ENCODE peak calls at places on chromosomes 16 and 17, in five cellular contexts. Y is endodermal cell, A is SHP77, X is NCI-H1436, K is GM13976. W is an unnamed sample.

GRCh38 chr17:78185981-78186688 is 717 bp downstream of the TK1 start:
- DNase-seq in Y (peak), X (no peak), K (no peak), A (no peak), W (no peak)

GRCh38 chr16:19601083-19601976 is 45.8 kb downstream of the VPS35L start:
- DNase-seq in A (no peak), K (peak), X (peak), Y (peak), W (peak)

GRCh38 chr17:55284944-55285339 is 20.2 kb downstream of the HLF start:
- DNase-seq in X (no peak), K (no peak), Y (no peak), A (no peak), W (no peak)

GRCh38 chr16:17358846-17359245 is 111.9 kb downstream of the XYLT1 start:
- DNase-seq in X (no peak), A (no peak), K (no peak), Y (no peak), W (no peak)

GRCh38 chr17:14557482-14557881 is 256.6 kb downstream of the HS3ST3B1 start:
- DNase-seq in K (no peak), Y (no peak), A (no peak), X (no peak), W (no peak)

GRCh38 chr17:62778990-62779681 is 29.0 kb downstream of the MARCHF10 start:
- DNase-seq in K (no peak), X (peak), Y (peak), A (peak), W (no peak)

GRCh38 chr17:40069751-40070643 is 7.2 kb downstream of the THRA start:
- DNase-seq in A (no peak), Y (peak), X (peak), K (no peak), W (peak)

GRCh38 chr17:13332207-13332606 is 269.5 kb downstream of the HS3ST3A1 start:
- DNase-seq in A (no peak), Y (no peak), X (no peak), K (no peak), W (no peak)

GRCh38 chr16:30348113-30348512 is 7.0 kb downstream of the CD2BP2 start:
- DNase-seq in X (no peak), A (no peak), Y (no peak), K (no peak), W (no peak)

GRCh38 chr16:84929421-84930297 is 81.7 kb downstream of the ZDHHC7 start:
- DNase-seq in Y (no peak), K (no peak), X (no peak), A (no peak), W (peak)

GRCh38 chr17:31320791-31321190 is 631 bp downstream of the EVI2A start:
- DNase-seq in K (no peak), Y (no peak), X (no peak), A (no peak), W (no peak)

GRCh38 chr17:57408064-57408811 is 151.9 kb downstream of the MSI2 start:
- DNase-seq in A (peak), Y (peak), X (peak), K (peak), W (peak)

GRCh38 chr16:69187387-69187890 is 475 bp downstream of the SNTB2 start:
- DNase-seq in X (no peak), Y (peak), K (peak), A (peak), W (peak)

GRCh38 chr17:42438600-42439567 is 15.8 kb upstream of the CAVIN1 start:
- DNase-seq in Y (peak), K (no peak), X (no peak), A (no peak), W (no peak)

GRCh38 chr17:51853857-51854256 is 304.7 kb downstream of the CA10 start:
- DNase-seq in K (no peak), Y (no peak), A (no peak), X (no peak), W (no peak)

GRCh38 chr16:90084215-90084614 is 7.1 kb upstream of the PRDM7 start:
- DNase-seq in K (no peak), A (no peak), X (no peak), Y (no peak), W (no peak)

GRCh38 chr17:67600408-67600807 is 117.3 kb upstream of the NOL11 start:
- DNase-seq in X (no peak), A (no peak), K (no peak), Y (no peak), W (no peak)

GRCh38 chr16:50251375-50252081 is 14.8 kb upstream of the ADCY7 start:
- DNase-seq in K (no peak), A (no peak), X (no peak), Y (no peak), W (peak)

GRCh38 chr16:88714420-88715302 is 8.4 kb downstream of the CTU2 start:
- DNase-seq in Y (no peak), A (no peak), K (no peak), X (no peak), W (no peak)

GRCh38 chr17:12977008-12977751 is 40.6 kb downstream of the ELAC2 start:
- DNase-seq in A (no peak), Y (peak), K (no peak), X (no peak), W (peak)

GRCh38 chr16:20952144-20952797 is 51.7 kb downstream of the LYRM1 start:
- DNase-seq in Y (no peak), A (no peak), K (no peak), X (no peak), W (no peak)

GRCh38 chr17:39235555-39236221 is 9.9 kb upstream of the STAC2 start:
- DNase-seq in K (peak), Y (peak), A (peak), X (peak), W (peak)

GRCh38 chr17:50055055-50055425 is 870 bp upstream of the ITGA3 start:
- DNase-seq in X (peak), K (no peak), Y (peak), A (peak), W (peak)

GRCh38 chr17:74529243-74529642 is 2.0 kb downstream of the CD300LB start:
- DNase-seq in X (no peak), Y (no peak), A (no peak), K (no peak), W (no peak)

GRCh38 chr17:34913001-34913400 is 48.3 kb downstream of the CCT6B start:
- DNase-seq in K (no peak), Y (peak), X (no peak), A (no peak), W (peak)

GRCh38 chr16:18979936-18980335 is 3.8 kb upstream of the TMC7 start:
- DNase-seq in A (no peak), K (no peak), X (no peak), Y (no peak), W (no peak)

GRCh38 chr17:6570731-6571465 is 14.5 kb upstream of the PITPNM3 start:
- DNase-seq in A (no peak), Y (peak), X (no peak), K (peak), W (peak)

GRCh38 chr16:79751785-79752184 is 151.2 kb upstream of the MAF start:
- DNase-seq in K (no peak), Y (no peak), A (no peak), X (no peak), W (no peak)

GRCh38 chr17:76967762-76968161 is 99.6 kb downstream of the MGAT5B start:
- DNase-seq in X (no peak), Y (no peak), A (no peak), K (no peak), W (no peak)

GRCh38 chr17:74757502-74757901 is 9.1 kb downstream of the NHERF1 start:
- DNase-seq in K (no peak), X (no peak), Y (no peak), A (no peak), W (no peak)

GRCh38 chr16:88445583-88445960 is 7.5 kb upstream of the ZFPM1 start:
- DNase-seq in X (no peak), A (no peak), K (no peak), Y (no peak), W (no peak)

GRCh38 chr16:57795431-57795878 is 6.8 kb downstream of the KIFC3 start:
- DNase-seq in A (peak), Y (peak), X (peak), K (peak), W (peak)

GRCh38 chr16:77037696-77038347 is 153.2 kb upstream of the MON1B start:
- DNase-seq in K (no peak), A (no peak), Y (peak), X (no peak), W (no peak)

GRCh38 chr16:84459941-84460405 is 44.5 kb downstream of the MEAK7 start:
- DNase-seq in Y (peak), K (no peak), X (no peak), A (no peak), W (peak)

GRCh38 chr17:39563476-39563875 is 44.2 kb downstream of the NEUROD2 start:
- DNase-seq in K (no peak), A (no peak), X (peak), Y (peak), W (peak)

GRCh38 chr17:79851461-79851817 is 12.2 kb upstream of the CBX4 start:
- DNase-seq in X (no peak), Y (no peak), K (no peak), A (peak), W (no peak)

GRCh38 chr16:15739940-15740339 is 89.9 kb downstream of the NDE1 start:
- DNase-seq in Y (no peak), X (no peak), K (no peak), A (no peak), W (no peak)